ENCODE peak calls at places on chromosomes 6 and 20, in five cellular contexts. O is cardiac fibroblast, Y is fibroblast of the aortic adventitia, A is heart left ventricle, G is A549. X is an unnamed sample.

GRCh38 chr6:155521719-155522118 is 66.1 kb upstream of the NOX3 start:
- DNase-seq in O (no peak), Y (peak; percentile 40), A (no peak), G (no peak), X (no peak)

GRCh38 chr6:99282479-99283062 is 66.9 kb downstream of the FAXC start:
- DNase-seq in O (peak; percentile 35), Y (peak; percentile 30), A (no peak), G (peak; percentile 10), X (peak; percentile 58)

GRCh38 chr20:1484438-1485120 is 6.6 kb downstream of the SIRPB2 start:
- DNase-seq in O (no peak), Y (no peak), A (no peak), G (no peak), X (no peak)

GRCh38 chr6:42745083-42745637 is 743 bp downstream of the TBCC start:
- DNase-seq in O (peak; percentile 19), Y (peak; percentile 20), A (peak; percentile 35), G (peak; percentile 7), X (peak; percentile 59)

GRCh38 chr20:3311623-3312022 is 72.6 kb upstream of the SLC4A11 start:
- DNase-seq in O (no peak), Y (no peak), A (no peak), G (no peak), X (no peak)

GRCh38 chr20:48787861-48788375 is 39.9 kb downstream of the PREX1 start:
- DNase-seq in O (peak; percentile 28), Y (peak; percentile 54), A (no peak), G (peak; percentile 28), X (peak; percentile 76)

GRCh38 chr20:23223908-23224307 is 126.7 kb upstream of the NXT1 start:
- DNase-seq in O (no peak), Y (no peak), A (no peak), G (no peak), X (no peak)

GRCh38 chr20:16580127-16580526 is 6.9 kb upstream of the KIF16B start:
- DNase-seq in O (peak; percentile 85), Y (peak; percentile 80), A (peak; percentile 36), G (peak; percentile 33), X (peak; percentile 64)

GRCh38 chr6:13914346-13914745 is 10.4 kb upstream of the RNF182 start:
- DNase-seq in O (no peak), Y (no peak), A (no peak), G (no peak), X (no peak)

GRCh38 chr6:16635810-16636602 is 125.3 kb downstream of the ATXN1 start:
- DNase-seq in O (peak; percentile 55), Y (peak; percentile 32), A (no peak), G (peak; percentile 7), X (peak; percentile 47)

GRCh38 chr20:62475027-62475818 is 572 bp downstream of the GATA5 start:
- DNase-seq in O (no peak), Y (no peak), A (no peak), G (no peak), X (no peak)
- H3K4me3 ChIP-seq in O (no peak overlapping the region), Y (no peak overlapping the region), A (peak overlapping the region; percentile 62), G (peak overlapping the region; percentile 50), X (no peak overlapping the region)

GRCh38 chr20:36792422-36792821 is 18.9 kb upstream of the DSN1 start:
- DNase-seq in O (peak; percentile 74), Y (peak; percentile 64), A (peak; percentile 64), G (peak; percentile 77), X (peak; percentile 73)
- TF ChIP-seq CTCF in O (peak; percentile 53), Y (peak; percentile 51), A (peak; percentile 44), G (peak; percentile 37), X (peak; percentile 71)

DNA sequence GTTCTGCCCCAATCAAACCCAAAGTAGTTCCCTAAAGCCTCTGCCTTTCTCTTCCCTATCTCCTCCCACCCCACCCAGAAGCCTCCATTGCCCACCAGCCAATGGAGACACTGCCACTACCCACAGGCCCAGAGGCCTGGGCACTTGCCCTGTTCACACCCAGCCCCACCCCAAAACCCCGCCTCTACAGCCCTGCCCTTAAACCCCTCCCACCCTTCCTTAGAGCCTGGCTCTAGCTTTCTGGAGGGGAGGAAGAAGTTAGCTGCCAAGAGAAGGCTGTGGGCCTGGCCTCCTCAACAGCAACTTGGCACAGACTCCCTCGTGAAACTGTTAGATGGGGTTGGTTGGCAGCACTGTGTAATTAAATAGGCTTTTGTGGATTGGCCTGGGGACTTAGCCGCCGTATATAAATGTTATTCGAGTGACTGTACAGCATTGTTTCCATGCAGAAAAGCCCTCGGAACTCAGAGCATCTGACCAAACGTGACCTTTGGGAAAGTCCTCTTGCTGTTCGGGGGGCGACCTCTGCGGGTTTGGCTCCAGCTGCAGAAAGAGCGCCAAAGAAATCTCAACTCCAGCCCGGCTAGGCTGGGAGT is 31.4 kb downstream of the COL11A2 start:
- DNase-seq in O (peak; percentile 84), Y (peak; percentile 97), A (no peak), G (peak; percentile 45), X (peak; percentile 82)
- H3K4me3 ChIP-seq in O (no peak overlapping the region), Y (no peak overlapping the region), A (no peak overlapping the region), G (no peak overlapping the region), X (peak overlapping the region; percentile 60)

DNA sequence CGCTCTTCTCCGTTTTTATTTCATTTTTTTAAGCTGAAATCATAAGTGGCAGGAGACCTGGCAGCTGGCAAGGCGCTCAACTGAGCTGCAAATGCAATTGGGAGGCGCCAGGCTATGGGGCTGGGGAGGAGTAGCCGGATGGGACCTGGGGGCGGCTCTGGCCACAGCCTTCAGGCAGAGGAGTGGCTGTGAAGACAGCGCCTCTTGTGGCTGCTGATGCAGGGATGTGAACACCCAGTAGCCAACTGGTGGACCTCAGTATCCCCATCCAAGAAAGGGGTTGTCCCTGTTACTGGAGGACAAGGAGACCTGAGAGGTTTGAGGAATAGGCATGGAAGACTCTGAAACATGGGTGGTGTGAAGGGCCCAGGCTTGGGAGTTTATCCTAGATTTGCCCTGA is 12.6 kb downstream of the KCNK17 start:
- DNase-seq in O (peak; percentile 7), Y (no peak), A (no peak), G (peak; percentile 13), X (peak; percentile 17)
- TF ChIP-seq CTCF in O (peak; percentile 33), Y (no peak), A (peak; percentile 18), G (no peak), X (peak; percentile 48)

GRCh38 chr6:20350215-20350614 is 51.5 kb upstream of the E2F3 start:
- DNase-seq in O (peak; percentile 4), Y (no peak), A (no peak), G (no peak), X (peak; percentile 28)

GRCh38 chr6:20352346-20352745 is 49.3 kb upstream of the E2F3 start:
- DNase-seq in O (no peak), Y (no peak), A (no peak), G (no peak), X (no peak)

GRCh38 chr6:20349225-20349624 is 52.5 kb upstream of the E2F3 start:
- DNase-seq in O (no peak), Y (no peak), A (no peak), G (no peak), X (no peak)

GRCh38 chr6:20353134-20353533 is 48.5 kb upstream of the E2F3 start:
- DNase-seq in O (no peak), Y (no peak), A (no peak), G (no peak), X (no peak)

DNA sequence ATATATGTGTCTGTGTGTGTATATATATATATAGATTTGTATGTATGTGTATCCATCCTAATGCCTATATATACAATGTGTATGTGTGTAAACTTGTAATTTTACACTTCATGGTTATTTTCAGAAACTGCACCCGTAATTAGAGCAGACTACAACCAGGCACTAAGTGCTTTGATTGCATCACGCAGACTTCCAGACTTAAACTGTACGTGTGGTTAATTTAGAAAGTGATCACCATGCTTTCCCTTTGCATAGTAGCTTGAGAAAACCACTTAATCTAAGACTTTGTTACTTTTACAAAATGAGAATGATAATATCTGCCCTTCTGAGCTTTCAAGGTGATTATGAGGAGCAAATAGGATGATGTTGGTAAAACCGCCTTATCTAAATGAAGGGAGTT is 50.1 kb upstream of the E2F3 start:
- DNase-seq in O (no peak), Y (no peak), A (no peak), G (no peak), X (no peak)
- H3K4me3 ChIP-seq in O (no peak overlapping the region), Y (no peak overlapping the region), A (no peak overlapping the region), G (no peak overlapping the region), X (no peak overlapping the region)